ENCODE peak calls at places on chromosomes 5 and 9, in four cellular contexts. N is choroid plexus epithelial cell, I is psoas muscle, D is prostate gland. C is an unnamed sample.

GRCh38 chr5:132070460-132071337 is 2.9 kb upstream of the CSF2 start:
- DNase-seq in N (no peak), I (no peak), D (no peak), C (no peak)

GRCh38 chr5:111198281-111198948 is 25.8 kb upstream of the CAMK4 start:
- DNase-seq in N (no peak), I (no peak), D (no peak), C (no peak)

GRCh38 chr9:86695904-86696424 is 251.3 kb downstream of the GAS1 start:
- DNase-seq in N (no peak), I (no peak), D (no peak), C (no peak)

GRCh38 chr5:82833277-82833676 is 243.9 kb downstream of the TMEM167A start:
- DNase-seq in N (no peak), I (no peak), D (no peak), C (no peak)

GRCh38 chr9:1918642-1919041 is 96.5 kb upstream of the SMARCA2 start:
- DNase-seq in N (no peak), I (no peak), D (no peak), C (no peak)

GRCh38 chr5:33195431-33196128 is 245.2 kb upstream of the TARS1 start:
- DNase-seq in N (peak; percentile 78), I (no peak), D (no peak), C (no peak)

GRCh38 chr5:169161022-169161680 is 139.8 kb downstream of the SLIT3 start:
- DNase-seq in N (peak; percentile 33), I (peak; percentile 47), D (peak; percentile 34), C (peak; percentile 79)

GRCh38 chr5:112063878-112064615 is 307.1 kb upstream of the NREP start:
- DNase-seq in N (no peak), I (no peak), D (no peak), C (no peak)

GRCh38 chr9:113526841-113527240 is 63.3 kb downstream of the RGS3 start:
- DNase-seq in N (peak; percentile 60), I (no peak), D (no peak), C (no peak)

GRCh38 chr5:177067491-177067890 is 19.2 kb upstream of the FGFR4 start:
- DNase-seq in N (no peak), I (no peak), D (no peak), C (no peak)

GRCh38 chr5:102663771-102664530 is 91.2 kb upstream of the PAM start:
- DNase-seq in N (peak; percentile 37), I (no peak), D (no peak), C (no peak)

GRCh38 chr9:6444108-6444507 is 31.1 kb downstream of the UHRF2 start:
- DNase-seq in N (no peak), I (no peak), D (no peak), C (no peak)

GRCh38 chr9:33463151-33463550 is 10.6 kb downstream of the NOL6 start:
- DNase-seq in N (no peak), I (no peak), D (no peak), C (no peak)

GRCh38 chr9:78856144-78856543 is 559.2 kb downstream of the PSAT1 start:
- DNase-seq in N (no peak), I (no peak), D (no peak), C (no peak)

GRCh38 chr9:129796029-129796910 is 6.7 kb upstream of the TOR1B start:
- DNase-seq in N (no peak), I (no peak), D (no peak), C (no peak)

GRCh38 chr9:36935768-36936497 is 98.1 kb downstream of the PAX5 start:
- DNase-seq in N (no peak), I (no peak), D (no peak), C (no peak)

GRCh38 chr5:15938961-15939360 is 240.6 kb downstream of the MARCHF11 start:
- DNase-seq in N (peak; percentile 83), I (no peak), D (no peak), C (no peak)

GRCh38 chr5:82931110-82931509 is 146.1 kb downstream of the TMEM167A start:
- DNase-seq in N (peak; percentile 45), I (no peak), D (no peak), C (no peak)

GRCh38 chr5:52657231-52657645 is 130.5 kb upstream of the ITGA1 start:
- DNase-seq in N (peak; percentile 74), I (no peak), D (no peak), C (peak; percentile 17)

GRCh38 chr5:111820072-111820471 is 63.1 kb upstream of the NREP start:
- DNase-seq in N (peak; percentile 38), I (no peak), D (no peak), C (no peak)

GRCh38 chr9:23245067-23245466 is 581.0 kb downstream of the ELAVL2 start:
- DNase-seq in N (no peak), I (no peak), D (no peak), C (no peak)

GRCh38 chr5:121009058-121009457 is 545.0 kb downstream of the PRR16 start:
- DNase-seq in N (no peak), I (no peak), D (no peak), C (no peak)

GRCh38 chr5:6805835-6806234 is 92.6 kb downstream of the TENT4A start:
- DNase-seq in N (no peak), I (no peak), D (no peak), C (no peak)

GRCh38 chr9:88852794-88853193 is 138.5 kb upstream of the S1PR3 start:
- DNase-seq in N (peak; percentile 96), I (no peak), D (no peak), C (no peak)

GRCh38 chr5:83718195-83718825 is 2.3 kb downstream of the HAPLN1 start:
- DNase-seq in N (peak; percentile 88), I (no peak), D (peak; percentile 22), C (peak; percentile 57)

GRCh38 chr5:140346348-140347221 is at the start of gene HBEGF:
- DNase-seq in N (peak; percentile 66), I (peak; percentile 82), D (peak; percentile 85), C (peak; percentile 92)

GRCh38 chr9:110995511-110996340 is 42.5 kb downstream of the LPAR1 start:
- DNase-seq in N (peak; percentile 75), I (no peak), D (no peak), C (no peak)
- H3K4me3 ChIP-seq in N (no peak overlapping the region), I (no peak overlapping the region), D (no peak overlapping the region), C (no peak overlapping the region)

GRCh38 chr5:149406979-149407306 is 27.9 kb upstream of the IL17B start:
- DNase-seq in N (no peak), I (no peak), D (no peak), C (no peak)

GRCh38 chr5:149404746-149405549 is 25.9 kb upstream of the IL17B start:
- DNase-seq in N (peak; percentile 88), I (no peak), D (no peak), C (no peak)

GRCh38 chr5:149407331-149408251 is 28.5 kb upstream of the IL17B start:
- DNase-seq in N (peak; percentile 50), I (no peak), D (no peak), C (no peak)

GRCh38 chr5:149405550-149406202 is 26.6 kb upstream of the IL17B start:
- DNase-seq in N (no peak), I (no peak), D (no peak), C (no peak)

DNA sequence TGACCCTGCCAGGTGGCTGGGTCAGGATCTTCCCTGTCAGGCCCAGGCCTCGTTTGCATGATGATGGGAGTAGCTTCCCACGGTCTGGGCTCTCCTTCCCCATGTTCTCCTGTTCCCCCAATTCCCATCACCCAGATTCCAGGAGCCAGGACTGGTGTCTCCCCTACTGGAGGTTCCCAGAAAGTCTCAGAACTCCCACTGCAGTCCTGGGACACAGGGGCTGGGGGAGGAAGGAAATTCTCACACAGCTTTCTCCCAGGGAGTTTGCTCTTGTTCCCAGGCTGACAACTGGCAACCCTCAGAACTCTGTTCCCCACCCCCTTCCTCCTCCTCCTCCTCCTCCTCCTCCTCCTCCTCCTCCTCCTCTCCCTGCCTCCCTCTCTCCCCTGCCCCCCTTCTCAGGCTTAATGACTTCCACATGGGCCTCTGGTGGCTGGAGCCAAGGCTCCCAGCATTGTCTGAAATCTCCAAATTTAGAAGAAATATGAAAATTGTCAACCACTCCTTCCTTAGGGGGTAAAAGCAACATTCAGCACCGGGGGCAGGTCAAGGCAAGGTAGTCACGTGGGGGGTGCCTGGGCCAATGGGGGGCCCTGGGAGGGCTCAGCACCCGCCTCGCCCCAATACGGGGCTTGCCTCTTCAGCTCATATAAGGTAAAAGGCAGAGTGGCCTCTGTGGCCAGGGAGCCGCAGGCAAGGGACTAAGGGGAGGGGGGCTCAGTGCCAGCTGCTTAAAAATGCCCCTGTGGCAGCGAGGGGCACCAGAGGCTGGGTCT is 27.3 kb upstream of the IL17B start:
- DNase-seq in N (peak; percentile 85), I (no peak), D (no peak), C (no peak)
- TF ChIP-seq CTCF in N (no peak), I (no peak), D (no peak), C (no peak)

DNA sequence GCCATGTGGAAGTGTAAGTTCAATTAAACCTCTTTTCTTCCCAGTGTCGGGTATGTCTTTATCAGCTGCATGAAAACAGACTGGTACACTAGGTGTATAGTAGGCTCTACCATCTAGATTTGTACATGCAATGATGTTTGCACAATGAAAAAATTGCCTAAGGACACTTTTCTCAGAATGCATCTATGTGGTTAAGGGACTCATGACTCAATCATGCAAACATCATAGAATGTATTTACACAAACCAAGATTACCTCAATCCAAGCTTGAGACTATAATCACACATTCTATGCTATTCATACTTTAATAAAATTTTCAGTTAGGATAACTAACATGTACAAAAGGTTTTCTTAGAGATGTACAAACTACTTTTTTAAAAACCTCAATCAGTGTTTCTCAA is 1164.5 kb downstream of the CDH12 start:
- DNase-seq in N (peak; percentile 1), I (no peak), D (no peak), C (no peak)
- H3K4me3 ChIP-seq in N (no peak overlapping the region), I (no peak overlapping the region), D (no peak overlapping the region), C (no peak overlapping the region)

GRCh38 chr9:108664309-108665255 is 191.2 kb downstream of the ACTL7B start:
- DNase-seq in N (no peak), I (no peak), D (no peak), C (no peak)

GRCh38 chr9:108662090-108662875 is 193.5 kb downstream of the ACTL7B start:
- DNase-seq in N (no peak), I (no peak), D (no peak), C (no peak)

GRCh38 chr9:108665856-108666784 is 189.7 kb downstream of the ACTL7B start:
- DNase-seq in N (no peak), I (no peak), D (no peak), C (peak; percentile 7)

GRCh38 chr9:108663381-108663876 is 192.4 kb downstream of the ACTL7B start:
- DNase-seq in N (no peak), I (no peak), D (no peak), C (no peak)

GRCh38 chr9:108662935-108663334 is 192.9 kb downstream of the ACTL7B start:
- DNase-seq in N (no peak), I (no peak), D (no peak), C (no peak)
- TF ChIP-seq CTCF in N (no peak), I (no peak), D (no peak), C (no peak)